ENCODE peak calls at places on chromosome X, in six cellular contexts. E is A549, W is breast epithelium, C is uterus, S is ovary, V is heart left ventricle. I is an unnamed sample. For H3K9me3, the result is how much of the 10 kb centered on the place peaks cover.

GRCh38 chrX:10022580-10023245 is 55.6 kb downstream of the CLDN34 start:
- DNase-seq in V (peak), S (no peak), C (peak), W (no peak), E (peak), I (no peak)

GRCh38 chrX:150736478-150736877 is 43.3 kb downstream of the MTMR1 start:
- DNase-seq in C (no peak), W (no peak), V (no peak), E (no peak), S (no peak), I (no peak)

GRCh38 chrX:96704661-96705060 is 20.0 kb downstream of the DIAPH2 start:
- DNase-seq in S (no peak), W (no peak), C (no peak), V (no peak), E (no peak), I (no peak)

GRCh38 chrX:13293700-13294099 is 26.2 kb downstream of the ATXN3L start:
- DNase-seq in E (no peak), C (no peak), W (no peak), S (no peak), V (no peak), I (no peak)

GRCh38 chrX:13597928-13598327 is 28.5 kb downstream of the EGFL6 start:
- DNase-seq in C (no peak), S (no peak), V (no peak), E (no peak), W (no peak), I (no peak)

GRCh38 chrX:2320580-2321327 is 180.0 kb downstream of the DHRSX start:
- DNase-seq in S (no peak), W (no peak), V (peak), E (peak), C (no peak), I (peak)

GRCh38 chrX:6225307-6226052 is 3.2 kb downstream of the NLGN4X start:
- DNase-seq in W (no peak), C (no peak), S (peak), E (no peak), V (no peak), I (no peak)

GRCh38 chrX:18956322-18957032 is 27.4 kb downstream of the PHKA2 start:
- DNase-seq in S (no peak), V (no peak), W (no peak), C (no peak), E (no peak), I (no peak)

GRCh38 chrX:125094901-125095300 is 224.8 kb upstream of the TEX13C start:
- DNase-seq in V (no peak), S (no peak), E (no peak), W (no peak), C (no peak), I (no peak)

GRCh38 chrX:145825896-145826295 is 8.3 kb downstream of the SLITRK2 start:
- DNase-seq in W (no peak), V (no peak), E (no peak), C (no peak), S (no peak), I (peak)

GRCh38 chrX:1661048-1661921 is 46.4 kb downstream of the ASMT start:
- DNase-seq in E (no peak), V (peak), S (no peak), C (peak), W (no peak), I (peak)

GRCh38 chrX:281166-281999 is at the start of gene PLCXD1:
- DNase-seq in W (no peak), S (peak), E (peak), C (no peak), V (peak), I (peak)

GRCh38 chrX:120291211-120291610 is 20.1 kb downstream of the TMEM255A start:
- DNase-seq in S (no peak), E (no peak), V (no peak), W (no peak), C (no peak), I (no peak)

GRCh38 chrX:119399772-119400101 is 601 bp downstream of the SLC25A43 start:
- DNase-seq in E (peak), V (no peak), W (no peak), S (no peak), C (no peak), I (no peak)

GRCh38 chrX:41824551-41824950 is 98.8 kb downstream of the CASK start:
- DNase-seq in W (no peak), V (no peak), E (no peak), C (no peak), S (no peak), I (no peak)

GRCh38 chrX:149504226-149504914 is 736 bp downstream of the IDS start:
- DNase-seq in E (peak), V (no peak), S (no peak), W (no peak), C (no peak), I (peak)

GRCh38 chrX:70196961-70197805 is 19.9 kb downstream of the DGAT2L6 start:
- DNase-seq in S (no peak), C (peak), V (peak), W (no peak), E (peak), I (peak)

GRCh38 chrX:87376896-87377295 is 140.7 kb upstream of the KLHL4 start:
- DNase-seq in E (no peak), S (no peak), C (no peak), W (no peak), V (no peak), I (no peak)

GRCh38 chrX:7110821-7111276 is 36.7 kb upstream of the STS start:
- DNase-seq in V (no peak), C (no peak), S (no peak), E (no peak), W (no peak), I (no peak)

GRCh38 chrX:118545510-118545909 is 49.9 kb downstream of the DOCK11 start:
- DNase-seq in S (no peak), W (no peak), V (no peak), E (no peak), C (no peak), I (no peak)

GRCh38 chrX:87006561-87006960 is 511.0 kb upstream of the KLHL4 start:
- DNase-seq in S (no peak), W (no peak), E (no peak), C (no peak), V (no peak), I (no peak)

GRCh38 chrX:68332156-68332823 is 101.0 kb downstream of the OPHN1 start:
- DNase-seq in V (no peak), S (no peak), E (no peak), C (no peak), W (no peak), I (no peak)

GRCh38 chrX:5113128-5113527 is 1115.5 kb downstream of the NLGN4X start:
- DNase-seq in S (no peak), W (no peak), E (peak), C (no peak), V (no peak), I (no peak)

GRCh38 chrX:70043685-70044084 is 6.1 kb downstream of the AWAT2 start:
- DNase-seq in W (no peak), S (no peak), V (no peak), E (no peak), C (no peak), I (no peak)

GRCh38 chrX:20711366-20711765 is 444.7 kb upstream of the RPS6KA3 start:
- DNase-seq in V (no peak), C (no peak), S (no peak), E (no peak), W (no peak), I (no peak)

DNA sequence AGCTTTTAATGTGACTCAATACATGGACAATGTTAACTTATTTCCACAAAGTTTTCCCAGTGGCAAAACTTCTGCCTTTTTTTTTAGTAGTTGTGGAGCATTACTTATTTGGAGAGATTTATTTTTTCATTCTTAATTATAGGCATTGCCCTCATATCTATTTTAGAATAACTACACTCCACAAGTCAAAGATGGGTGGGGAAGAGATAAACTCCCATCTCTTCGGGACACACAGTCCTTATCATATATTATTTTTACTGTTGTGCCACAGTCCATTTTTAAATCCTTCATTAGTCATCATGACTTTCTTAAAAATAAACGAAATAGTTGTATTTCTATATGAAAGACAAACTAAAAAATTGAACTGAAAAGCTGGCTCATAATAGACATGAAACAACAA is 1.2 kb downstream of the DMD start:
- DNase-seq in E (no peak), W (no peak), C (no peak), S (no peak), V (no peak), I (no peak)
- H3K27ac ChIP-seq in E (no peak), W (peak), C (peak), S (no peak), V (peak), I (no peak)

DNA sequence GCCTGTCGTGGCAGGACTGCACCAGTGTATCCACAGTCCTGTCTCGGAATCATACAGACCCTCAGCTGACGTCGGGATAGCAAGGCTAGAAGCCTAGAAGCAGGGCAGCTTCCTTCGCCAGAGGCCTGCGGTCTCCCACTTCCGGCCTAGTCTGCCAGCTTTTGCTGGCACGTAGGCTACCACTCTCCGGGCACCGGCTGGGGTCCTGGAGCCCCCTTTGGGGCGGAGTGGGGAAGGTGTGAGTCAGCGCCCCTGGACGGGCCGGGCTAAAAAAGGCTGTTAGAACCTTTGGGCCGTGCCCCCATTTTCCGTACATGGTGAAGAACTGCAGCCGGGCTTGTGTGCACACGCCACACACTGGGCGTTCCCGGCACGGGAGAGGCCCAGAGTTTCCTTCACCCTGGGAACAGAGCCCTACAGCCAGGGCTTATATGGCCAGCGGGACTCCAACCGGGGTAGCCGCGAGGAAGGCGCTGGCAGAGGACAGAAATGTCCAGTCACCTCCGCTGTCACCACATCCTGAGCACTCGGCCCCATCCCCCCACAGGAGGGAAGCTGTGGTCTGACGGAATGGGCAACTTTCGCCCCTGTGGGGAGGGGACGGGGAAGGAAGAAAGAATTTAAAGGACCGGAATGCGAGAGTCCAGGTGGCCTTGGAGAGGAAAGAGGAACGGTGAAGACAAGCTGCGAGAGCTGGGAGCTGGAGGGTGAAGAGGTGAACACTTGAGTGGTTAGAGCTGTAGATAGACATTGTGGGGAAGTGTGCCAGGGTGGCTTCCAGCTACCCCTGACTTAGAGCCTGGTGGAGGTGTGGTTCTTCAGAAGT is 4.6 kb downstream of the MAGIX start:
- DNase-seq in V (peak), S (peak), W (no peak), E (no peak), C (peak), I (peak)
- TF ChIP-seq POLR2A in V (peak), S (peak), W (no peak), E (no peak), C (peak), I (peak)

DNA sequence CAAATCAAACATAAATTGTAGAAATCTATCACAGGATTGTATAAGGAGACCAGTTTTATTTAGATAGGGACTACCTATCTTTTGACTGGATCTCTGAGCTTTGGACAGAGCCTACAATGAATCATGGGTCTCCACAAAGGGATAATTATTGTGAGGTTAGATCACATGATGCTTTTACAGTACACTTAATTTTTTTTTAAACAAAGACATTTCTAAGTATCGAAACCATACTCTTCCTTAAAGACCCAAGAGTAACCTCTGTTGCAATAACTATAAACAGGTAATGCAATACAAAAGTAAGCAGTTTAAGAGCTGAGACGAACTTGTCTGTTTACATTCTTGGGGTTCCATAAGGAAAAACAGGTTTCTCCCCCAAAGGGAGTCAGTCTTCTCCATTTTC is 64.3 kb upstream of the GABRE start:
- DNase-seq in V (no peak), E (no peak), W (no peak), C (no peak), S (no peak), I (no peak)
- H3K9me3 ChIP-seq in V (under half), E (under half), W (under half), C (under half), S (under half), I (under half)

GRCh38 chrX:108734426-108734825 is 1.9 kb downstream of the IRS4 start:
- DNase-seq in C (no peak), E (no peak), W (no peak), S (peak), V (no peak), I (no peak)

GRCh38 chrX:108735087-108735679 is 1.2 kb downstream of the IRS4 start:
- DNase-seq in W (no peak), V (no peak), E (peak), S (peak), C (no peak), I (peak)

GRCh38 chrX:108735680-108736508 is 469 bp downstream of the IRS4 start:
- DNase-seq in V (no peak), S (peak), C (no peak), E (no peak), W (no peak), I (peak)

GRCh38 chrX:108737754-108738153 is 1.4 kb upstream of the IRS4 start:
- DNase-seq in W (no peak), E (no peak), C (no peak), V (no peak), S (no peak), I (no peak)

GRCh38 chrX:108736509-108737479 is at the start of gene IRS4:
- DNase-seq in V (no peak), E (no peak), S (peak), W (no peak), C (peak), I (peak)
- H3K27ac ChIP-seq in V (no peak), E (no peak), S (peak), W (no peak), C (peak), I (peak)

DNA sequence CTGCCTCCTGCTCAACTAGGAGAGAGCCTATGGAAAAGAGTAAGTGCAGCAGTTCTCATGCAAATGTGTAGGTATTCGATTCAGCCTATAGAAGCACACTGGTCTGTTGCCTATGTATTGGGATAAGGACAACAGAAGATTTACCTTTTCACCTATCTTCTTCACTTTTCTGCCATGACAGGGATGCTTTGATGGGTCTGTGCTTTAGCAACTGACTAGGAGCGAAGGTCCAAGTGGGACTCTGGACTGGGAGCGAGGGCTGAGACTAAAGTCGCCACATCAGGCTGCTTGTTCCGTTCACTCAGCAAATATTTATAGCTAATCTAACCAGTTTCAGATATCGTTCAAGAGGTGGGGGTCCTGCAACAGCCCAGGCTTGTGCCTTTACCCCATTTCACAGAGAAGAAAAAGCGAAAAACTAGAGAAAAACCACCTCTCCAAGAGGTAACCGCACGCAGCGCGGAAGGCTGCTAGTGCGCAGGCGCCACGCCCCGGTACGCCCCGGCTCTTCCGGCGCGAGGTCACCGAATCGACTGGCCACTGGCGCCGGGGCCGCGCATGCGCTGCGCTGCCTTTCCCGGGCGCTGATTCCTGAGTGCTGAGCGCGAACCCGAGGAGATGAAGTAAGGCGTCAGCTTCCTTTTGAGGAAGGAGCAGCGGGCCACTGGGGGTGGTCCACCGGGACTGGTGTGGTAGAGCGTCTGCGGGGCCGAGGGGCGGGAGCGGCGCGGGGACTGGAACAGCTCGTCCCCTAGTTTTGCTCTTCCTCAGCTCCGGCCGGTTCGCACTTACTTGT is at the start of gene RBMX2:
- DNase-seq in E (peak), W (peak), S (peak), V (peak), C (peak), I (peak)
- TF ChIP-seq POLR2A in E (peak), W (no peak), S (peak), V (peak), C (peak), I (peak)

DNA sequence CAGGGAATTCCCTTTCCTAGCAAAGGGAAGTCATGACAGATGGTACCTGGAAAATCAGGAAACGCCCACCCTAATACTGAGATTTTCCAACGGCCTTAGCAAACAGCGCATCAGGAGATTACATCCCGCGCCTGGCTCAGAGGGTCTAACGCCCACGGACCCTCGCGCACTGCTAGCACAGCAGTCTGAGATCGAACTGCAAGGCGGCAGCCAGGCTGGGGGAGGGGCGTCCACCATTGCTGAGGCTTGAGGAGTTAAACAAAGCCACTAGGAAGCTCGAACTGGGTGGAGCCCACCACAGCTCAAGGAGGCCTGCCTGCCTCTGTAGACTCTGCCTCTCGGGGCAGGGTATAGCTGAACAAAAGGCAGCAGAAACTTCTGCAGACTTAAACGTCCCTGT is 507.7 kb downstream of the ZIC3 start:
- DNase-seq in S (no peak), E (no peak), W (no peak), V (no peak), C (no peak), I (no peak)
- H3K9me3 ChIP-seq in S (under half), E (under half), W (under half), V (under half), C (under half), I (under half)

GRCh38 chrX:30864383-30864785 is 24.7 kb downstream of the TAB3 start:
- DNase-seq in C (no peak), S (no peak), W (no peak), V (peak), E (no peak), I (no peak)
- H3K27ac ChIP-seq in C (no peak), S (no peak), W (no peak), V (no peak), E (no peak), I (no peak)

DNA sequence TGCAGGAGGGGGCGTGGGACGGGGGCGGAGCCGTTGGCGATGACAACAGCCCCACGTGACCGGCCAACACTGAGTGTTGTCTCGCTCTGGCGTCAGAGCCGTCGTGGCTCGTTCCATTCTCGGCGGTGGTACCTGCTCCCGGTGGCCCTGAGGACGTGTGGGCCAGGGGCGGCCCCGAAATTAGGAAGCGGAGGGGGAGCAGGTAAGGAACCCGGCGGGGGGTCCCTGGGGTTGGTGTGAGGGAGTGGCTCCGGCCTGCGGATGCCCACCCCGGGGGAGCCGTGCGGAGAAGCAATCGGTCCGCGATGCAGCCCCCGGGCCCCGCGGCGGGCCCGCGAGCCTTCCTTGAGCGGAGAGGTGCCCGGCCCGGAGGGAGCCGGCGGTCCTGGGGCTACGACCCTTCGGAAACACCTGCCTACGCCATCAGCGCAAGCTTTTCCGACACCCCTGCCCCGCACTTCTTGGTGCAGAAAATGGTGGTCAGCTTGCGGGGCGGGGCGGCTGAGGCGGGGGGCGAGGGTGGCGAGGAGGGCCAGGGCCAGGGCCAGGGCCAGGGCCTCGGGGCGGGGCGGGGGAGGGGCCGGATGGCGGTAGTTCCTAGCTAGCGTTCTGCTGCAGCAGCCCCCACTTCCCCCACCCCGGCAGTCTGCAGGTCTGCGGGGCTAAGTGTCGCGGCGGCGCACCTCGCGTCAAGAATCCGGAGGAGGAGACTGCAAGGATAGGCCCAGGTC is at the start of gene BEX4:
- DNase-seq in V (peak), S (peak), E (peak), W (peak), C (peak), I (peak)
- TF ChIP-seq POLR2A in V (peak), S (peak), E (no peak), W (peak), C (peak), I (peak)

GRCh38 chrX:105894721-105895120 is 72.4 kb downstream of the NRK start:
- DNase-seq in C (no peak), E (no peak), W (no peak), V (no peak), S (no peak), I (no peak)
- H3K9me3 ChIP-seq in C (under half), E (under half), W (under half), V (under half), S (under half), I (under half)